ENCODE peak calls at places on chromosomes 12 and 14, in five cellular contexts. L is HepG2, X is K562, N is GM12878, U is upper lobe of left lung. J is an unnamed sample.

GRCh38 chr12:95546491-95546813 is 4.8 kb downstream of the USP44 start:
- ATAC-seq in L (no peak), X (peak), N (no peak), U (no peak), J (no peak)

GRCh38 chr12:57006809-57007475 is 596 bp upstream of the ZBTB39 start:
- ATAC-seq in L (no peak), X (no peak), N (no peak), U (no peak), J (no peak)

GRCh38 chr12:88553941-88554658 is 26.2 kb downstream of the KITLG start:
- ATAC-seq in L (peak), X (no peak), N (no peak), U (peak), J (peak)

GRCh38 chr12:104535383-104535782 is 78.6 kb downstream of the CHST11 start:
- ATAC-seq in L (no peak), X (no peak), N (no peak), U (no peak), J (no peak)

GRCh38 chr12:69151254-69151751 is 88.1 kb upstream of the CPSF6 start:
- ATAC-seq in L (no peak), X (no peak), N (no peak), U (no peak), J (no peak)

GRCh38 chr12:14993537-14994266 is 20.9 kb downstream of the PDE6H start:
- ATAC-seq in L (peak), X (no peak), N (peak), U (no peak), J (no peak)

GRCh38 chr12:56645201-56645716 is 525 bp downstream of the ATP5F1B start:
- ATAC-seq in L (no peak), X (peak), N (peak), U (no peak), J (no peak)

GRCh38 chr12:66388512-66388911 is 86.2 kb downstream of the HELB start:
- ATAC-seq in L (no peak), X (no peak), N (no peak), U (peak), J (peak)

GRCh38 chr12:93848453-93849120 is 171.4 kb downstream of the CRADD start:
- ATAC-seq in L (no peak), X (peak), N (peak), U (peak), J (peak)

GRCh38 chr12:46884362-46884761 is 58.6 kb upstream of the SLC38A4 start:
- ATAC-seq in L (no peak), X (no peak), N (no peak), U (no peak), J (no peak)

GRCh38 chr14:61451891-61452400 is 130.6 kb downstream of the PRKCH start:
- ATAC-seq in L (no peak), X (no peak), N (no peak), U (no peak), J (no peak)

GRCh38 chr14:82642425-82642824 is 1108.8 kb upstream of the SEL1L start:
- ATAC-seq in L (no peak), X (peak), N (no peak), U (no peak), J (no peak)

GRCh38 chr14:28982228-28982627 is 215.6 kb downstream of the FOXG1 start:
- ATAC-seq in L (no peak), X (no peak), N (no peak), U (no peak), J (no peak)
- TF ChIP-seq EP300 in L (no peak), X (no peak), N (no peak), U (no peak), J (no peak)

GRCh38 chr14:59870277-59871165 is at the start of gene RTN1:
- ATAC-seq in L (peak), X (no peak), N (peak), U (peak), J (peak)
- TF ChIP-seq POLR2AphosphoS5 in L (no peak), X (no peak), N (no peak), U (peak), J (no peak)

GRCh38 chr14:104683653-104684448 is 5.6 kb upstream of the INF2 start:
- ATAC-seq in L (no peak), X (no peak), N (no peak), U (no peak), J (no peak)

GRCh38 chr14:104680056-104680805 is 9.2 kb upstream of the INF2 start:
- ATAC-seq in L (peak), X (no peak), N (no peak), U (no peak), J (no peak)

GRCh38 chr14:104680806-104681688 is 8.4 kb upstream of the INF2 start:
- ATAC-seq in L (peak), X (no peak), N (peak), U (peak), J (peak)

GRCh38 chr14:104682107-104682593 is 7.3 kb upstream of the INF2 start:
- ATAC-seq in L (no peak), X (no peak), N (no peak), U (no peak), J (no peak)

DNA sequence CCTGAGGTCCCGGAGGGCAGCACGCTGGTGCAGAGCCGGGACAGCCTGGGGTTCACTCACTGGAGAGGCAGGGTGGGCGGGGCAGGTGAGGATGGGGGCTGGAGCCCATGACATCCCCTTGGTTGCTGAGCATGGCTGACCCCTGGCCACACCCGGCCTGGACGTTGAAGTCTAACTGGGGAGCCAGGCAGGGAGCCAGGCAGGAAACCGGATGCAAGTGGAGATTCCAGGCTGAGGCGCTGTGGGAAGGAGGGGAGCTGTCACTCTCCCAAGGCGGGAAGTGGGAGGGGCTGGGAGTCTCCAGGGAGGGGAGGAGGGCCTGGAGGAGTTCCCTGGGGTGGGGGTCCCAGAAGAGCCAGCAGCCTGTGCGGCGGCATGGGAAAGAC is 7.7 kb upstream of the INF2 start:
- ATAC-seq in L (peak), X (no peak), N (no peak), U (peak), J (peak)
- TF ChIP-seq EP300 in L (no peak), X (no peak), N (no peak), U (no peak), J (no peak)

GRCh38 chr12:7970475-7971252 is 34.7 kb upstream of the SLC2A3 start:
- ATAC-seq in L (no peak), X (peak), N (peak), U (peak), J (peak)
- TF ChIP-seq POLR2AphosphoS5 in L (no peak), X (peak), N (peak), U (peak), J (peak)

DNA sequence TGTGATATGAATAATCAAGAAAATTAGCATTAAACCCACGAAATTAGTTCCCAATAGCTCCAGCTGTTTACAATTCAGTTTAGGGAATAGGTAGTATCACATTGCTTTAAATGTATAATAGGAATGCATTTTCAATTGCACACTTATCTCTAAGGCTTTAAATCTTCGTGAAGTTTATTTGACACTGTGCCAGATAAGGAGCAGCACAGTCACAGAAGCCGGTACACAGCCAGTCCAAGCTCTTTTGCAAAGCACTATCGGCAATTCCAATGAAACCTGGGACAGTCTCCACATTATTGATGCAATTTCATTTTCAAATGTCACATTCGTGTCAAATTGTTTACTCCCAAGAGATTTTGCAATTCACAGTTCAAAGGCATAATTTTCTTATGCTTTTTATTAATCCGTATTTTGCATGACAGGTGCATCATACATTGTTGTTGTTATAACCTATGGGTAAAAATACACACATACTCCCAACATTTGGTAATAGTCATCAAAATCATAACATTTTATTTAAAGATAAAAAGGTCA is 602.8 kb downstream of the RPS29 start:
- ATAC-seq in L (no peak), X (no peak), N (no peak), U (no peak), J (no peak)
- TF ChIP-seq EP300 in L (no peak), X (no peak), N (no peak), U (no peak), J (no peak)

GRCh38 chr14:23045419-23046357 is 3.7 kb downstream of the PSMB11 start:
- ATAC-seq in L (peak), X (peak), N (no peak), U (no peak), J (no peak)
- TF ChIP-seq POLR2AphosphoS5 in L (no peak), X (no peak), N (no peak), U (no peak), J (no peak)

GRCh38 chr12:119180380-119181040 is 1.8 kb downstream of the HSPB8 start:
- ATAC-seq in L (no peak), X (no peak), N (no peak), U (no peak), J (peak)

GRCh38 chr12:119177724-119178380 is 879 bp upstream of the HSPB8 start:
- ATAC-seq in L (no peak), X (no peak), N (no peak), U (no peak), J (no peak)

GRCh38 chr12:119177056-119177325 is 1.7 kb upstream of the HSPB8 start:
- ATAC-seq in L (no peak), X (no peak), N (no peak), U (no peak), J (no peak)

GRCh38 chr12:119179335-119180021 is 747 bp downstream of the HSPB8 start:
- ATAC-seq in L (peak), X (no peak), N (no peak), U (peak), J (no peak)

GRCh38 chr12:119178544-119179334 is at the start of gene HSPB8:
- ATAC-seq in L (peak), X (peak), N (no peak), U (peak), J (peak)
- TF ChIP-seq EP300 in L (no peak), X (no peak), N (no peak), U (no peak), J (no peak)

DNA sequence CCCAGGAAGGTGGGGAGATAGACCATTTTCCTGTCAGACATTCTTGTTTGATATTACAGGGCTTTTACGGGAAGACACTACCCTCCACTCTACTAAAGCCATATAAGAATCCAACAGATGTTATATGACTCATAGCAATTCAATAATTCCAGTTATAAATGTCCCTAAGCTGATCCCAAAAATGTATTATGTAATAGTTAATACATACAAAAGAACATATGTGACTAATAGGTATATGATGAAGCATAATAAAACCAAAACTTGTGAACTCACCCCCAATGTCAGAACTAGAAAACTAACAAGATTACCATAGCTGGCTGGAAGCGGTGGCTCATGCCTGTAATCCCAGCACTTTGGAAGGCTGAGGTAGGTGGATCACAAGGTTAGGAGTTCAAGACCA is 84.2 kb downstream of the EFCAB11 start:
- ATAC-seq in L (no peak), X (no peak), N (no peak), U (no peak), J (no peak)
- TF ChIP-seq POLR2AphosphoS5 in L (no peak), X (no peak), N (no peak), U (no peak), J (no peak)

GRCh38 chr14:63725786-63726185 is 2.1 kb downstream of the SGPP1 start:
- ATAC-seq in L (no peak), X (no peak), N (no peak), U (no peak), J (no peak)

GRCh38 chr14:63727231-63727735 is 582 bp downstream of the SGPP1 start:
- ATAC-seq in L (peak), X (peak), N (peak), U (peak), J (peak)

GRCh38 chr14:63730659-63731058 is 2.8 kb upstream of the SGPP1 start:
- ATAC-seq in L (no peak), X (no peak), N (no peak), U (no peak), J (no peak)

GRCh38 chr14:63726499-63726898 is 1.4 kb downstream of the SGPP1 start:
- ATAC-seq in L (no peak), X (no peak), N (no peak), U (no peak), J (no peak)

DNA sequence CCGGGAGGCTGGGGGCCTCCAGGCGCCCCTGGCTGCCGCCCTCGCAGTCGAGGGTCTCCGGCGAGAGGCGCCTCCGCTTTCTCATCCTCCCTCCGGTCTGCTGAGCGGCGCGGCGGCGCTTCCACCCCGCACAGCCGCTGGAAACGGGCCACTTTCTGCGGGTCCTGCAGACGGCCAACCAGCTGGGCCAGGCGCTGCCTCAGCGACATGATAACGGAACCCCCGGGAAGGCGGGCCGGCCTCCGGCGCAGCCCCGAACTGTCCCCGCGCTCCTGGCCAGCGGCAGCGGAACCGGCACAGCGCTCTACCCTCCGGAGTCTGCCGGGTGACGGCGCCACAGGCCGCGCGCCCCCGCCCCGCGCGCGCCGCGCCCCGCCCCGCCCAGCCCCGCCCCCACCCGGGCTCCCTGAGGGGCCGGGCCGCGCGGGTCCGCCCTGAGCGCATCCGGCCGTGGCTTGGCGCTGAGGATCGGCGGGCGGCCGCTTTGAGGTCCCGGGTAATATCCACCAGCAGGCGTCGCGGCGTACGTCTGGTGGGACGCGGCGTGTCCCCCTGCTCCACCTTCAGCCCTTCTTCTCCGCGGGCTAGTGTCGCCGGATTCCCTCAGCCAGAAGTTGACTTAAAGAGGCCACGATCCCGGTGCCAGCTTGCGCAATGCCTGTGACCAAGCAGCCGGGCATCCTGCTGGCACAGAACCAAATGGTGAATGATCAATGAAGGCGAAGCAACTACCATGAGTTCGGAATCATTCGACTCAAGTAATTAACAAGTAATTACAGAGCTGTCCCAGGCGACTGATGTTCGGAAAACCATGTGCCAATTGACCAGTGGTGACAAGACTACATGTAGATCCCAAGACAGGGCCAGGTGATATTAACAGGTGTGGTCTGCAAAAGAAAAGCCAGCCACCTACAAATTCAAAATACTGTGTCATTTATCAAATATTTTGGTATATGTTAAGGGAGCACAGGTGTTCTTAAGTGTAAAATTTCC is at the start of gene SGPP1:
- ATAC-seq in L (peak), X (peak), N (peak), U (peak), J (peak)
- TF ChIP-seq EP300 in L (no peak), X (no peak), N (no peak), U (no peak), J (no peak)

DNA sequence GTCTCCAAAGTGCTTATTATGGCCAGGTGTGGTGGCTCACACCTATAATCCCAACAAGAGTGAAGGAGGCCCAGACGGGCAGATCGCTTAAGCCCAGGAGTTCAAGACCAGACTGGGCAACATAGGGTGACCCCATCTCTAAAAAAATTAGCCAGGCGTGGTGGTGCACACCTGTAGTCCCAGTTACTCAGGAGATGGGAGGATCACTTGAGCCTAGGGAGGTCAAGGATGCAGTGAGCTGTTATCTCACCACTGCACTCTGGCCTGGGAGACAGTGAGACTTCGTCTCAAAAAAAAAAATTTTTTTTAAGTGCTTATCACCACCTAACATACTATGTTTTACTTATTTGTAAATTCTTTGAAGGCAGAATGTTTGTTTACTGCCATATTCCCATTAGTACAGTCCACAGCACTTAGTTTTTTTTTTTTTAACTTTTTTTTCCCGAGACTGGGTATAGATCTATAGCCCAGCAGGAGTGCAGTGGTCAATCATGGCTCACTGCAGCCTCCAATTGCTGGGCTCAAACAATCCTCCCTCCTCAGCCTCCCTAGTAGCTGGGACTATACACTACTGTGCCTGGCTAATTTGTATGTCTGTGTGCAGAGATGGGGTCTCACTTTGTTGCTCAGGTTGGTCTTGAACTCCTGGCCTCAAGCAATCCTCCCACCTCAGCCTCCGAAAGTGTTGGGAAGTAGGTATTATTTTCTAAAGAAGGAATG is 4.7 kb upstream of the KANSL2 start:
- ATAC-seq in L (no peak), X (no peak), N (no peak), U (no peak), J (no peak)
- TF ChIP-seq POLR2AphosphoS5 in L (peak), X (no peak), N (no peak), U (no peak), J (no peak)

J was measured in gastroesophageal sphincter.